ENCODE peak calls at places on chromosomes 11 and 22, in seven cellular contexts. One of them, this sample, is unnamed.

GRCh38 chr11:88480217-88480616 is 142.7 kb upstream of the CTSC start:
- DNase-seq in activated CD4-positive, alpha-beta T cell treated with anti-CD3 and anti-CD28 coated beads, Interleukin-2, amount 50 U/mL, for 24 hours: no peak
- DNase-seq in EH: peak; percentile 98
- DNase-seq in left cardiac atrium: no peak
- DNase-seq in ovary: no peak
- DNase-seq in stimulated activated CD8-positive, alpha-beta memory T cell treated with anti-CD3 and anti-CD28 coated beads, Interleukin-7, amount 100 ng/mL, for 1 hour: no peak
- DNase-seq in NCI-H446 treated with DMSO at 0.1 percent for 48 hours: peak; percentile 72
- DNase-seq in this sample: peak; percentile 28

GRCh38 chr11:31397239-31397834 is 27.7 kb downstream of the DNAJC24 start:
- DNase-seq in activated CD4-positive, alpha-beta T cell treated with anti-CD3 and anti-CD28 coated beads, Interleukin-2, amount 50 U/mL, for 24 hours: no peak
- DNase-seq in EH: peak; percentile 28
- DNase-seq in left cardiac atrium: no peak
- DNase-seq in ovary: no peak
- DNase-seq in stimulated activated CD8-positive, alpha-beta memory T cell treated with anti-CD3 and anti-CD28 coated beads, Interleukin-7, amount 100 ng/mL, for 1 hour: no peak
- DNase-seq in NCI-H446 treated with DMSO at 0.1 percent for 48 hours: peak; percentile 46
- DNase-seq in this sample: peak; percentile 53

GRCh38 chr22:45216133-45217003 is 24.3 kb downstream of the KIAA0930 start:
- DNase-seq in activated CD4-positive, alpha-beta T cell treated with anti-CD3 and anti-CD28 coated beads, Interleukin-2, amount 50 U/mL, for 24 hours: no peak
- DNase-seq in EH: peak; percentile 40
- DNase-seq in left cardiac atrium: no peak
- DNase-seq in ovary: no peak
- DNase-seq in stimulated activated CD8-positive, alpha-beta memory T cell treated with anti-CD3 and anti-CD28 coated beads, Interleukin-7, amount 100 ng/mL, for 1 hour: no peak
- DNase-seq in NCI-H446 treated with DMSO at 0.1 percent for 48 hours: no peak
- DNase-seq in this sample: peak; percentile 17

GRCh38 chr11:83087035-83087434 is 15.3 kb upstream of the RAB30 start:
- DNase-seq in activated CD4-positive, alpha-beta T cell treated with anti-CD3 and anti-CD28 coated beads, Interleukin-2, amount 50 U/mL, for 24 hours: no peak
- DNase-seq in EH: no peak
- DNase-seq in left cardiac atrium: no peak
- DNase-seq in ovary: no peak
- DNase-seq in stimulated activated CD8-positive, alpha-beta memory T cell treated with anti-CD3 and anti-CD28 coated beads, Interleukin-7, amount 100 ng/mL, for 1 hour: no peak
- DNase-seq in NCI-H446 treated with DMSO at 0.1 percent for 48 hours: no peak
- DNase-seq in this sample: peak; percentile 39

GRCh38 chr11:5690216-5690615 is 626 bp downstream of the TRIM22 start:
- DNase-seq in activated CD4-positive, alpha-beta T cell treated with anti-CD3 and anti-CD28 coated beads, Interleukin-2, amount 50 U/mL, for 24 hours: no peak
- DNase-seq in EH: peak; percentile 57
- DNase-seq in left cardiac atrium: no peak
- DNase-seq in ovary: no peak
- DNase-seq in stimulated activated CD8-positive, alpha-beta memory T cell treated with anti-CD3 and anti-CD28 coated beads, Interleukin-7, amount 100 ng/mL, for 1 hour: no peak
- DNase-seq in NCI-H446 treated with DMSO at 0.1 percent for 48 hours: no peak
- DNase-seq in this sample: peak; percentile 27

GRCh38 chr11:65357856-65358356 is 3.4 kb downstream of the TIGD3 start:
- DNase-seq in activated CD4-positive, alpha-beta T cell treated with anti-CD3 and anti-CD28 coated beads, Interleukin-2, amount 50 U/mL, for 24 hours: no peak
- DNase-seq in EH: no peak
- DNase-seq in left cardiac atrium: no peak
- DNase-seq in ovary: no peak
- DNase-seq in stimulated activated CD8-positive, alpha-beta memory T cell treated with anti-CD3 and anti-CD28 coated beads, Interleukin-7, amount 100 ng/mL, for 1 hour: no peak
- DNase-seq in NCI-H446 treated with DMSO at 0.1 percent for 48 hours: no peak
- DNase-seq in this sample: no peak

GRCh38 chr11:125384825-125385224 is 111.2 kb downstream of the FEZ1 start:
- DNase-seq in activated CD4-positive, alpha-beta T cell treated with anti-CD3 and anti-CD28 coated beads, Interleukin-2, amount 50 U/mL, for 24 hours: no peak
- DNase-seq in EH: no peak
- DNase-seq in left cardiac atrium: no peak
- DNase-seq in ovary: no peak
- DNase-seq in stimulated activated CD8-positive, alpha-beta memory T cell treated with anti-CD3 and anti-CD28 coated beads, Interleukin-7, amount 100 ng/mL, for 1 hour: no peak
- DNase-seq in NCI-H446 treated with DMSO at 0.1 percent for 48 hours: no peak
- DNase-seq in this sample: no peak

GRCh38 chr11:103926990-103927389 is 109.5 kb upstream of the DDI1 start:
- DNase-seq in activated CD4-positive, alpha-beta T cell treated with anti-CD3 and anti-CD28 coated beads, Interleukin-2, amount 50 U/mL, for 24 hours: no peak
- DNase-seq in EH: no peak
- DNase-seq in left cardiac atrium: no peak
- DNase-seq in ovary: no peak
- DNase-seq in stimulated activated CD8-positive, alpha-beta memory T cell treated with anti-CD3 and anti-CD28 coated beads, Interleukin-7, amount 100 ng/mL, for 1 hour: no peak
- DNase-seq in NCI-H446 treated with DMSO at 0.1 percent for 48 hours: no peak
- DNase-seq in this sample: no peak

GRCh38 chr11:94519478-94520084 is 7.3 kb downstream of the C11orf97 start:
- DNase-seq in activated CD4-positive, alpha-beta T cell treated with anti-CD3 and anti-CD28 coated beads, Interleukin-2, amount 50 U/mL, for 24 hours: no peak
- DNase-seq in EH: peak; percentile 47
- DNase-seq in left cardiac atrium: no peak
- DNase-seq in ovary: no peak
- DNase-seq in stimulated activated CD8-positive, alpha-beta memory T cell treated with anti-CD3 and anti-CD28 coated beads, Interleukin-7, amount 100 ng/mL, for 1 hour: no peak
- DNase-seq in NCI-H446 treated with DMSO at 0.1 percent for 48 hours: peak; percentile 19
- DNase-seq in this sample: peak; percentile 57

GRCh38 chr22:19499236-19499879 is 19.6 kb downstream of the CDC45 start:
- DNase-seq in activated CD4-positive, alpha-beta T cell treated with anti-CD3 and anti-CD28 coated beads, Interleukin-2, amount 50 U/mL, for 24 hours: no peak
- DNase-seq in EH: no peak
- DNase-seq in left cardiac atrium: no peak
- DNase-seq in ovary: no peak
- DNase-seq in stimulated activated CD8-positive, alpha-beta memory T cell treated with anti-CD3 and anti-CD28 coated beads, Interleukin-7, amount 100 ng/mL, for 1 hour: no peak
- DNase-seq in NCI-H446 treated with DMSO at 0.1 percent for 48 hours: no peak
- DNase-seq in this sample: no peak

GRCh38 chr11:888290-889212 is 22.1 kb downstream of the CHID1 start:
- DNase-seq in activated CD4-positive, alpha-beta T cell treated with anti-CD3 and anti-CD28 coated beads, Interleukin-2, amount 50 U/mL, for 24 hours: no peak
- DNase-seq in EH: no peak
- DNase-seq in left cardiac atrium: no peak
- DNase-seq in ovary: no peak
- DNase-seq in stimulated activated CD8-positive, alpha-beta memory T cell treated with anti-CD3 and anti-CD28 coated beads, Interleukin-7, amount 100 ng/mL, for 1 hour: no peak
- DNase-seq in NCI-H446 treated with DMSO at 0.1 percent for 48 hours: no peak
- DNase-seq in this sample: no peak

GRCh38 chr11:29333993-29334780 is 682.6 kb downstream of the KCNA4 start:
- DNase-seq in activated CD4-positive, alpha-beta T cell treated with anti-CD3 and anti-CD28 coated beads, Interleukin-2, amount 50 U/mL, for 24 hours: no peak
- DNase-seq in EH: peak; percentile 82
- DNase-seq in left cardiac atrium: no peak
- DNase-seq in ovary: no peak
- DNase-seq in stimulated activated CD8-positive, alpha-beta memory T cell treated with anti-CD3 and anti-CD28 coated beads, Interleukin-7, amount 100 ng/mL, for 1 hour: no peak
- DNase-seq in NCI-H446 treated with DMSO at 0.1 percent for 48 hours: no peak
- DNase-seq in this sample: peak; percentile 75

GRCh38 chr11:823441-824291 is 4.1 kb upstream of the CRACR2B start:
- DNase-seq in activated CD4-positive, alpha-beta T cell treated with anti-CD3 and anti-CD28 coated beads, Interleukin-2, amount 50 U/mL, for 24 hours: no peak
- DNase-seq in EH: no peak
- DNase-seq in left cardiac atrium: no peak
- DNase-seq in ovary: no peak
- DNase-seq in stimulated activated CD8-positive, alpha-beta memory T cell treated with anti-CD3 and anti-CD28 coated beads, Interleukin-7, amount 100 ng/mL, for 1 hour: no peak
- DNase-seq in NCI-H446 treated with DMSO at 0.1 percent for 48 hours: no peak
- DNase-seq in this sample: no peak

This sample was measured in dermis blood vessel endothelial cell.